ENCODE peak calls at places on chromosome 12, in seven cellular contexts. P is glomerular endothelial cell; U is skeletal muscle cell; Y is activated naive CD4-positive, alpha-beta T cell; G is fibroblast of the aortic adventitia; T is H4; C is NCI-H2081. Z is an unnamed sample.

GRCh38 chr12:123548107-123548506 is 14.6 kb upstream of the RILPL1 start:
- DNase-seq in P (no peak), U (no peak), Y (no peak), G (no peak), T (no peak), C (no peak), Z (no peak)

GRCh38 chr12:10027311-10028099 is 3.0 kb upstream of the CLEC9A start:
- DNase-seq in P (no peak), U (peak), Y (no peak), G (no peak), T (peak), C (no peak), Z (no peak)

GRCh38 chr12:80829767-80830166 is 108.0 kb downstream of the LIN7A start:
- DNase-seq in P (no peak), U (no peak), Y (no peak), G (no peak), T (no peak), C (no peak), Z (no peak)

GRCh38 chr12:4956968-4957367 is 47.3 kb downstream of the KCNA1 start:
- DNase-seq in P (no peak), U (no peak), Y (no peak), G (no peak), T (no peak), C (no peak), Z (no peak)

GRCh38 chr12:94326727-94327126 is 132.9 kb downstream of the CEP83 start:
- DNase-seq in P (no peak), U (no peak), Y (no peak), G (peak), T (peak), C (no peak), Z (no peak)

GRCh38 chr12:19529933-19530630 is 90.8 kb downstream of the AEBP2 start:
- DNase-seq in P (no peak), U (no peak), Y (no peak), G (peak), T (peak), C (no peak), Z (no peak)

GRCh38 chr12:51217133-51217967 is 512 bp downstream of the POU6F1 start:
- DNase-seq in P (no peak), U (no peak), Y (peak), G (no peak), T (no peak), C (peak), Z (no peak)

GRCh38 chr12:78018939-78019338 is 188.2 kb downstream of the NAV3 start:
- DNase-seq in P (no peak), U (no peak), Y (no peak), G (peak), T (no peak), C (no peak), Z (no peak)

GRCh38 chr12:2998789-2999264 is 39.6 kb downstream of the TEAD4 start:
- DNase-seq in P (no peak), U (peak), Y (no peak), G (peak), T (no peak), C (no peak), Z (no peak)

GRCh38 chr12:81296556-81297305 is 218.9 kb downstream of the ACSS3 start:
- DNase-seq in P (peak), U (peak), Y (no peak), G (peak), T (peak), C (no peak), Z (no peak)

GRCh38 chr12:12376636-12377448 is 20.0 kb downstream of the BORCS5 start:
- DNase-seq in P (no peak), U (no peak), Y (no peak), G (peak), T (peak), C (peak), Z (no peak)

GRCh38 chr12:62640910-62641448 is 174.4 kb downstream of the MON2 start:
- DNase-seq in P (no peak), U (no peak), Y (no peak), G (no peak), T (peak), C (no peak), Z (no peak)

Z was measured in cortex of kidney.